ENCODE peak calls at places on chromosomes 6 and 20, in eight cellular contexts. N is NB4, D is adrenal gland, L is Peyer's patch, X is endothelial cell of umbilical vein, Q is astrocyte of the spinal cord, F is cardiac muscle cell, C is bronchial epithelial cell. O is an unnamed sample.

GRCh38 chr6:1893470-1894130 is 283.9 kb downstream of the FOXC1 start:
- DNase-seq in N (no peak), D (no peak), L (no peak), X (no peak), Q (no peak), F (peak), C (no peak), O (no peak)

GRCh38 chr6:50187212-50188055 is 137.7 kb upstream of the DEFB112 start:
- DNase-seq in N (no peak), D (no peak), L (no peak), X (no peak), Q (no peak), F (no peak), C (no peak), O (no peak)

GRCh38 chr6:150622941-150623874 is 23.5 kb downstream of the PLEKHG1 start:
- DNase-seq in N (peak), D (peak), L (no peak), X (no peak), Q (no peak), F (no peak), C (no peak), O (no peak)

GRCh38 chr6:167827062-167827587 is 414 bp downstream of the AFDN start:
- DNase-seq in N (no peak), D (peak), L (no peak), X (no peak), Q (no peak), F (peak), C (no peak), O (peak)

GRCh38 chr6:30799210-30799609 is 54.9 kb upstream of the IER3 start:
- DNase-seq in N (no peak), D (no peak), L (no peak), X (no peak), Q (no peak), F (no peak), C (no peak), O (no peak)

GRCh38 chr6:3489961-3490621 is 33.2 kb upstream of the SLC22A23 start:
- DNase-seq in N (no peak), D (no peak), L (no peak), X (no peak), Q (no peak), F (no peak), C (no peak), O (no peak)

GRCh38 chr6:113856571-113857564 is at the start of gene MARCKS:
- DNase-seq in N (peak), D (peak), L (peak), X (peak), Q (peak), F (peak), C (peak), O (peak)

GRCh38 chr6:68726307-68726706 is 91.2 kb downstream of the ADGRB3 start:
- DNase-seq in N (no peak), D (no peak), L (no peak), X (no peak), Q (no peak), F (no peak), C (no peak), O (no peak)

GRCh38 chr6:10416863-10417641 is 2.2 kb upstream of the TFAP2A start:
- DNase-seq in N (no peak), D (no peak), L (no peak), X (no peak), Q (no peak), F (no peak), C (no peak), O (no peak)

GRCh38 chr20:11549172-11550117 is 368.2 kb upstream of the BTBD3 start:
- DNase-seq in N (no peak), D (no peak), L (no peak), X (peak), Q (no peak), F (peak), C (no peak), O (no peak)

GRCh38 chr20:57615472-57615855 is 4.8 kb downstream of the ZBP1 start:
- DNase-seq in N (no peak), D (no peak), L (no peak), X (no peak), Q (no peak), F (no peak), C (no peak), O (no peak)

GRCh38 chr20:32970115-32970972 is 33.9 kb downstream of the SUN5 start:
- DNase-seq in N (no peak), D (no peak), L (no peak), X (no peak), Q (no peak), F (no peak), C (no peak), O (no peak)

GRCh38 chr20:32731882-32732266 is 11.4 kb downstream of the COMMD7 start:
- DNase-seq in N (peak), D (peak), L (no peak), X (no peak), Q (no peak), F (peak), C (peak), O (no peak)

GRCh38 chr6:50720623-50721022 is 7.3 kb downstream of the TFAP2D start:
- DNase-seq in N (peak), D (no peak), L (no peak), X (peak), Q (peak), F (peak), C (peak), O (no peak)

GRCh38 chr20:23059831-23060230 is 10.4 kb upstream of the THBD start:
- DNase-seq in N (peak), D (peak), L (no peak), X (peak), Q (no peak), F (no peak), C (no peak), O (no peak)

GRCh38 chr20:23061262-23061661 is 11.8 kb upstream of the THBD start:
- DNase-seq in N (no peak), D (no peak), L (no peak), X (no peak), Q (no peak), F (no peak), C (no peak), O (no peak)

GRCh38 chr20:23060629-23061028 is 11.2 kb upstream of the THBD start:
- DNase-seq in N (no peak), D (no peak), L (no peak), X (no peak), Q (no peak), F (no peak), C (no peak), O (no peak)

GRCh38 chr20:23061713-23062561 is 12.5 kb upstream of the THBD start:
- DNase-seq in N (peak), D (peak), L (no peak), X (peak), Q (peak), F (peak), C (peak), O (peak)

DNA sequence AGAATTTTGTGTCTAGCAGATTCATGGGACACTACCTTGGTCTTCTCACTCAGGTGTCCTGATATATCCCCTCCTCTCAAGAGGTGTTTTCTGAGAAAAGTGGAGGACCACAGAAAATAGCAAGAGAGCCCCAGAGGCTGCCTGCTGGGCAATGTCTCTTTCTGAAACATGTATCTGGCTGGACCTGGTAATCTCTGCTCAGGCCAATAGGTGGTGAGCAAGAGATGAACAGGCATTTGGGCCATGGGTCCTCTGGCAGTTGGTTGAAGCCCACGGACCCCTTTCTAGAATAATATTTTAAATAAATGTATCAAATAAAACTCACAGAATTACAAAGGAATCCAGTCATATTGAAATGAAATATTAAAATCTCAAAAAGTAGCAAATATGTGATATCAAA is 8.8 kb upstream of the THBD start:
- DNase-seq in N (no peak), D (no peak), L (no peak), X (no peak), Q (no peak), F (no peak), C (no peak), O (no peak)
- TF ChIP-seq CTCF in N (no peak), D (no peak), L (no peak), X (peak), Q (no peak), F (no peak), C (peak), O (peak)

GRCh38 chr6:32148722-32149576 is 2.8 kb downstream of the PRRT1 start:
- DNase-seq in N (no peak), D (peak), L (peak), X (peak), Q (peak), F (no peak), C (peak), O (peak)
- H3K4me3 ChIP-seq in N (no peak), D (no peak), L (peak), X (peak), Q (peak), F (no peak), C (peak), O (peak)

GRCh38 chr6:140768133-140768532 is 1364.6 kb upstream of the GJE1 start:
- DNase-seq in N (no peak), D (no peak), L (no peak), X (no peak), Q (no peak), F (no peak), C (no peak), O (no peak)

GRCh38 chr6:140766999-140767398 is 1365.7 kb upstream of the GJE1 start:
- DNase-seq in N (no peak), D (no peak), L (no peak), X (no peak), Q (no peak), F (no peak), C (peak), O (no peak)
- TF ChIP-seq CTCF in N (no peak), D (no peak), L (no peak), X (no peak), Q (no peak), F (no peak), C (no peak), O (no peak)

GRCh38 chr20:48718914-48719578 is 108.8 kb downstream of the PREX1 start:
- DNase-seq in N (peak), D (no peak), L (peak), X (no peak), Q (no peak), F (no peak), C (no peak), O (no peak)

GRCh38 chr20:48717095-48717958 is 110.5 kb downstream of the PREX1 start:
- DNase-seq in N (no peak), D (no peak), L (no peak), X (no peak), Q (no peak), F (no peak), C (no peak), O (no peak)

GRCh38 chr20:48716541-48716940 is 111.3 kb downstream of the PREX1 start:
- DNase-seq in N (no peak), D (no peak), L (no peak), X (no peak), Q (no peak), F (no peak), C (no peak), O (no peak)

GRCh38 chr20:48716086-48716485 is 111.7 kb downstream of the PREX1 start:
- DNase-seq in N (no peak), D (no peak), L (no peak), X (no peak), Q (no peak), F (no peak), C (no peak), O (no peak)

GRCh38 chr20:48717959-48718223 is 109.9 kb downstream of the PREX1 start:
- DNase-seq in N (no peak), D (no peak), L (no peak), X (no peak), Q (no peak), F (no peak), C (no peak), O (no peak)
- H3K4me3 ChIP-seq in N (no peak), D (no peak), L (no peak), X (no peak), Q (no peak), F (no peak), C (no peak), O (no peak)

GRCh38 chr20:63968136-63968927 is 1.4 kb downstream of the ZNF512B start:
- DNase-seq in N (peak), D (no peak), L (no peak), X (no peak), Q (no peak), F (no peak), C (no peak), O (no peak)

GRCh38 chr20:63968928-63969760 is 586 bp downstream of the ZNF512B start:
- DNase-seq in N (peak), D (no peak), L (peak), X (no peak), Q (no peak), F (no peak), C (no peak), O (no peak)

GRCh38 chr20:63966172-63966943 is 3.4 kb downstream of the ZNF512B start:
- DNase-seq in N (no peak), D (no peak), L (peak), X (no peak), Q (no peak), F (no peak), C (no peak), O (no peak)

GRCh38 chr20:63967330-63968135 is 2.2 kb downstream of the ZNF512B start:
- DNase-seq in N (peak), D (no peak), L (peak), X (no peak), Q (no peak), F (no peak), C (no peak), O (no peak)

DNA sequence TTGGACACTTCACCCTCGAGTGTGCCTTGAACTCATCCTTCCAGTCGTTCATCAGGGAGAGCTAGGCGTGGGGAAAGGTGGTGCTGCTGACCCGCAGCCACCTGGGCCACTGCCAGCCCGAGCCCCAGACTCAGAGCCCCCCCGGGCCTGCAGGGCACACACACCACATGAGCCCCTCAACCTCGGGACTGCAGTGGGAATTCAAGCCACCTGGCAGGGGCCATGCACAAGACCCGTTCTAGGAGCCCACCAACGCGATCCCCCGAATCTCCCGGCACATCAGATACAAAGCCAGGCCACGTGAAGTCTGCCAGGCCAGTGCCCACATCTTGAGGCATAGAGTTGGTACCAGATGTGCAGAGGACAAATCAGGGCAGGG is 2.8 kb downstream of the ZNF512B start:
- DNase-seq in N (no peak), D (no peak), L (peak), X (no peak), Q (no peak), F (no peak), C (no peak), O (no peak)
- TF ChIP-seq CTCF in N (no peak), D (no peak), L (no peak), X (no peak), Q (no peak), F (no peak), C (no peak), O (no peak)

GRCh38 chr6:116485786-116486185 is 24.6 kb downstream of the CALHM6 start:
- DNase-seq in N (no peak), D (no peak), L (no peak), X (no peak), Q (no peak), F (no peak), C (no peak), O (peak)

GRCh38 chr6:116483616-116484015 is 22.4 kb downstream of the CALHM6 start:
- DNase-seq in N (no peak), D (no peak), L (no peak), X (no peak), Q (no peak), F (no peak), C (no peak), O (no peak)

GRCh38 chr6:116482780-116483179 is 21.6 kb downstream of the CALHM6 start:
- DNase-seq in N (no peak), D (no peak), L (no peak), X (no peak), Q (no peak), F (no peak), C (no peak), O (no peak)
- H3K4me3 ChIP-seq in N (no peak), D (no peak), L (no peak), X (no peak), Q (no peak), F (no peak), C (no peak), O (no peak)

O was measured in cardiac fibroblast.